ENCODE peak calls at places on chromosomes 4 and X, in seven cellular contexts. F is pulmonary artery endothelial cell; A is stimulated activated CD4-positive, alpha-beta T cell treated with anti-CD3 and anti-CD28 coated beads, TNF-alpha, amount 100 ng/mL, for 48 hours; G is sciatic nerve; R is upper lobe of right lung; M is ureter; I is memory B cell. Z is an unnamed sample.

GRCh38 chr4:184417802-184418511 is 56.4 kb downstream of the IRF2 start:
- DNase-seq in M (no peak), G (no peak), A (no peak), R (no peak), I (no peak), F (no peak), Z (peak; percentile 88)

GRCh38 chrX:38156838-38157237 is 63.8 kb downstream of the SRPX start:
- DNase-seq in I (no peak), G (no peak), M (no peak), R (no peak), A (no peak), F (no peak), Z (no peak)

GRCh38 chrX:2703991-2704369 is 12.9 kb downstream of the CD99 start:
- DNase-seq in R (no peak), I (no peak), F (no peak), M (no peak), G (no peak), A (no peak), Z (peak; percentile 75)

GRCh38 chr4:99518883-99519282 is 8.1 kb downstream of the C4orf17 start:
- DNase-seq in I (no peak), G (no peak), M (no peak), F (no peak), A (no peak), R (no peak), Z (no peak)

GRCh38 chrX:10526442-10526841 is 93.9 kb downstream of the MID1 start:
- DNase-seq in G (no peak), I (no peak), R (no peak), F (no peak), M (no peak), A (no peak), Z (no peak)

GRCh38 chr4:178414042-178414441 is 971.8 kb upstream of the AGA start:
- DNase-seq in A (no peak), M (no peak), F (no peak), I (no peak), R (no peak), G (no peak), Z (no peak)

GRCh38 chr4:44493924-44494323 is 45.3 kb upstream of the KCTD8 start:
- DNase-seq in M (no peak), R (no peak), F (no peak), I (no peak), A (no peak), G (no peak), Z (no peak)

GRCh38 chrX:3461824-3462508 is 115.5 kb upstream of the MXRA5 start:
- DNase-seq in F (no peak), G (no peak), M (no peak), I (no peak), A (no peak), R (no peak), Z (no peak)

GRCh38 chr4:76781698-76782595 is 116.0 kb downstream of the SOWAHB start:
- DNase-seq in I (no peak), A (no peak), F (no peak), G (no peak), R (no peak), M (peak; percentile 63), Z (peak; percentile 17)

GRCh38 chrX:105273326-105273725 is 52.8 kb upstream of the TEX13A start:
- DNase-seq in A (no peak), I (no peak), G (no peak), F (no peak), R (no peak), M (no peak), Z (no peak)

GRCh38 chr4:1377606-1378261 is 28.5 kb downstream of the NKX1-1 start:
- DNase-seq in I (no peak), F (no peak), A (no peak), G (peak; percentile 51), M (no peak), R (peak; percentile 59), Z (no peak)

GRCh38 chr4:127995776-127996175 is 30.6 kb downstream of the ABHD18 start:
- DNase-seq in F (no peak), M (no peak), R (no peak), G (no peak), A (no peak), I (no peak), Z (no peak)

GRCh38 chr4:124839786-124840390 is 127.4 kb upstream of the ANKRD50 start:
- DNase-seq in M (no peak), G (no peak), R (no peak), I (no peak), A (no peak), F (no peak), Z (no peak)

GRCh38 chrX:96435636-96436035 is 249.0 kb upstream of the DIAPH2 start:
- DNase-seq in G (no peak), R (no peak), I (no peak), A (no peak), M (no peak), F (peak; percentile 22), Z (no peak)

GRCh38 chr4:145716200-145716599 is 36.3 kb downstream of the C4orf51 start:
- DNase-seq in G (no peak), M (no peak), F (no peak), I (no peak), R (no peak), A (no peak), Z (no peak)

GRCh38 chr4:165864228-165864627 is 8.8 kb upstream of the TLL1 start:
- DNase-seq in F (no peak), A (no peak), I (no peak), G (no peak), M (no peak), R (no peak), Z (no peak)

GRCh38 chr4:76198411-76199237 is 15.0 kb downstream of the SCARB2 start:
- DNase-seq in F (peak; percentile 73), M (peak; percentile 75), I (no peak), A (no peak), G (peak; percentile 64), R (no peak), Z (peak; percentile 90)

GRCh38 chr4:6403400-6403685 is 69.1 kb downstream of the PPP2R2C start:
- DNase-seq in R (no peak), A (no peak), I (no peak), F (no peak), G (no peak), M (no peak), Z (no peak)

GRCh38 chrX:134935286-134935685 is 55.5 kb upstream of the SMIM10 start:
- DNase-seq in F (no peak), M (no peak), A (no peak), R (no peak), I (no peak), G (no peak), Z (no peak)

GRCh38 chr4:184111433-184111832 is 106.2 kb downstream of the ENPP6 start:
- DNase-seq in A (no peak), G (no peak), F (no peak), M (no peak), R (no peak), I (no peak), Z (no peak)

GRCh38 chr4:184310881-184311709 is 93.4 kb upstream of the ENPP6 start:
- DNase-seq in G (peak; percentile 60), A (no peak), R (no peak), I (no peak), F (no peak), M (peak; percentile 22), Z (peak; percentile 3)

GRCh38 chr4:15234101-15234500 is 193.7 kb upstream of the C1QTNF7 start:
- DNase-seq in A (no peak), F (no peak), I (no peak), G (no peak), M (no peak), R (no peak), Z (no peak)

GRCh38 chr4:8906668-8906970 is 35.0 kb upstream of the HMX1 start:
- DNase-seq in G (peak; percentile 13), R (peak; percentile 32), A (no peak), F (no peak), I (no peak), M (no peak), Z (no peak)

GRCh38 chr4:128249787-128250668 is 37.6 kb downstream of the PGRMC2 start:
- DNase-seq in I (no peak), G (no peak), R (no peak), F (no peak), M (no peak), A (no peak), Z (no peak)

GRCh38 chr4:148376151-148376550 is 66.1 kb downstream of the NR3C2 start:
- DNase-seq in R (no peak), M (peak; percentile 59), F (peak; percentile 77), G (peak; percentile 70), A (no peak), I (no peak), Z (peak; percentile 25)

GRCh38 chr4:151600432-151600831 is 160.4 kb downstream of the GATB start:
- DNase-seq in A (no peak), M (no peak), I (no peak), G (no peak), F (no peak), R (no peak), Z (no peak)